ENCODE peak calls at places on chromosomes 7 and 10, in five cellular contexts. G, E, Q, R and Z are unnamed samples. For H3K4me1, the result is how much of the 10 kb centered on the place peaks cover.

GRCh38 chr10:88848499-88848898 is 3.1 kb downstream of the ANKRD22 start:
- DNase-seq in G (no peak), E (no peak), R (no peak), Q (no peak), Z (no peak)

GRCh38 chr7:48089415-48089975 is 430 bp downstream of the UPP1 start:
- DNase-seq in E (peak), Q (peak), G (no peak), R (no peak), Z (peak)

GRCh38 chr7:27784399-27785053 is 44.6 kb downstream of the TAX1BP1 start:
- DNase-seq in G (no peak), E (peak), R (peak), Q (no peak), Z (peak)

GRCh38 chr10:17708806-17709205 is 43.2 kb upstream of the TMEM236 start:
- DNase-seq in R (no peak), E (no peak), G (no peak), Q (no peak), Z (no peak)

GRCh38 chr7:17706734-17707133 is 233.6 kb downstream of the SNX13 start:
- DNase-seq in G (peak), R (peak), Q (no peak), E (peak), Z (peak)

GRCh38 chr10:86113983-86114382 is 252.6 kb downstream of the GRID1 start:
- DNase-seq in R (no peak), G (no peak), Q (no peak), E (no peak), Z (no peak)

GRCh38 chr7:105246195-105247078 is 142.3 kb downstream of the SRPK2 start:
- DNase-seq in E (no peak), G (no peak), R (no peak), Q (no peak), Z (no peak)

GRCh38 chr10:14244801-14245211 is 85.9 kb downstream of the FRMD4A start:
- DNase-seq in Q (no peak), G (no peak), R (peak), E (no peak), Z (no peak)

GRCh38 chr7:66176914-66177313 is 28.2 kb upstream of the TPST1 start:
- DNase-seq in Q (no peak), E (no peak), G (no peak), R (no peak), Z (no peak)

GRCh38 chr10:23015021-23015707 is 80.2 kb upstream of the MSRB2 start:
- DNase-seq in G (no peak), Q (no peak), E (no peak), R (no peak), Z (no peak)

GRCh38 chr10:51770719-51771118 is 71.3 kb upstream of the CSTF2T start:
- DNase-seq in R (no peak), Q (no peak), G (no peak), E (no peak), Z (no peak)

GRCh38 chr7:99407849-99408346 is 499 bp downstream of the PDAP1 start:
- DNase-seq in E (no peak), Q (no peak), G (peak), R (no peak), Z (no peak)

DNA sequence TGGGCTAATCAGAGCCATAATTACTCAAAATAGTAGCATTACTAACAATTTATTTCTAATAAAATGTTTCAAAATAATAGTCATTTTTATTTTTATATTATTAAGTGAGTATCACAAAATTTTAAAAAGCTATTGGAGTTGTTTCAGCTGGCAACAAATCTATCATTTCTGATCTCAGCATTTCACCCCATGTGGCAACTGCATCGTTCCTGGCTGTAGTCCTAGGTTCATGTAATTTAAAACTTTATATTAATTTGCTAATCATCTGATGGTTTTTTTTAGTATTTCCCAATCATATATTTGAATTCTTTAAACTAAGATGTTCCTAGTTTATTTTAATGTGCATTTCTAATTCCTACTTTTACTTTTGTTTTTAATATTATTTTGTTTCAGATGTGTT is 293.0 kb upstream of the AKR1E2 start:
- DNase-seq in G (no peak), Q (no peak), R (no peak), E (no peak), Z (no peak)
- H3K4me3 ChIP-seq in G (no peak), Q (no peak), R (no peak), E (no peak), Z (no peak)

DNA sequence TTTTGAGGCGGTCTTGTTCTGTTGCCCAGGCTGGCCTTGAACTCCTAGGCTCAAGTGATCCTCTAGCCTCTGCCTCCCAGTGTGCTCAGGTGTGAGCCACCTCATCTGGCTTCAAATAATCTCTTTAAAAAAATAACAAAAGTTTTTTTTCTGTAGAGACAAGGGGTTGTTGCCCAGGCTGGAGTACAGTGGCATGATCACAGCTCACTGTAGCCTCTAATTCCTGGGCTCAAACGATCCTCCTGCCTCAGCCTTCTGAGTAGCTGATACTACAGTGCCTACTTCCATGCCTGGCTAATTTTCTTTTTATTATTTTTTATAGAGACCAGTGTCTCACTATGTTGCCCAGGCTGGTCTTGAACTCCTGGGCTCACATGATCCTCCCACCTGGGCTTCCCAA is 11.7 kb downstream of the FOXK1 start:
- DNase-seq in Q (no peak), E (no peak), G (no peak), R (no peak), Z (no peak)
- H3K4me1 ChIP-seq in Q (under half), E (under half), G (under half), R (under half), Z (half or more)

GRCh38 chr7:129401228-129401967 is 32.8 kb upstream of the STRIP2 start:
- DNase-seq in R (no peak), E (no peak), Q (no peak), G (no peak), Z (no peak)

GRCh38 chr7:129405527-129405926 is 28.7 kb upstream of the STRIP2 start:
- DNase-seq in R (no peak), G (no peak), Q (no peak), E (no peak), Z (no peak)

GRCh38 chr7:129401968-129402860 is 32.0 kb upstream of the STRIP2 start:
- DNase-seq in G (no peak), E (no peak), R (peak), Q (no peak), Z (no peak)
- H3K27ac ChIP-seq in G (no peak), E (no peak), R (no peak), Q (no peak), Z (no peak)

DNA sequence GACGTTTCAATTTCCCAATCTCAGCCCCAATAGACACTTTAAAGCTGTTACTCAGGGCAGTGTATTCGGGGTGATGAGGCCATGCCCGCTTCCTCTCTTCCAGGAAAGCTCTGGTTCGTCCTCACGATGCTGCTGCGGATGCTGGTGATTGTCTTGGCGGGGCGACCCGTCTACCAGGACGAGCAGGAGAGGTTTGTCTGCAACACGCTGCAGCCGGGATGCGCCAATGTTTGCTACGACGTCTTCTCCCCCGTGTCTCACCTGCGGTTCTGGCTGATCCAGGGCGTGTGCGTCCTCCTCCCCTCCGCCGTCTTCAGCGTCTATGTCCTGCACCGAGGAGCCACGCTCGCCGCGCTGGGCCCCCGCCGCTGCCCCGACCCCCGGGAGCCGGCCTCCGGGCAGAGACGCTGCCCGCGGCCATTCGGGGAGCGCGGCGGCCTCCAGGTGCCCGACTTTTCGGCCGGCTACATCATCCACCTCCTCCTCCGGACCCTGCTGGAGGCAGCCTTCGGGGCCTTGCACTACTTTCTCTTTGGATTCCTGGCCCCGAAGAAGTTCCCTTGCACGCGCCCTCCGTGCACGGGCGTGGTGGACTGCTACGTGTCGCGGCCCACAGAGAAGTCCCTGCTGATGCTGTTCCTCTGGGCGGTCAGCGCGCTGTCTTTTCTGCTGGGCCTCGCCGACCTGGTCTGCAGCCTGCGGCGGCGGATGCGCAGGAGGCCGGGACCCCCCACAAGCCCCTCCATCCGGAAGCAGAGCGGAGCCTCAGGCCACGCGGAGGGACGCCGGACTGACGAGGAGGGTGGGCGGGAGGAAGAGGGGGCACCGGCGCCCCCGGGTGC is 2.6 kb downstream of the GJD4 start:
- DNase-seq in R (no peak), G (no peak), E (no peak), Q (no peak), Z (no peak)
- H3K4me3 ChIP-seq in R (peak), G (peak), E (no peak), Q (peak), Z (no peak)

GRCh38 chr10:74991435-74991834 is 120.0 kb upstream of the SAMD8 start:
- DNase-seq in Q (no peak), R (peak), E (peak), G (no peak), Z (no peak)

GRCh38 chr10:74987339-74988054 is 124.0 kb upstream of the SAMD8 start:
- DNase-seq in R (no peak), E (no peak), Q (no peak), G (no peak), Z (no peak)

GRCh38 chr10:74992068-74992467 is 119.4 kb upstream of the SAMD8 start:
- DNase-seq in Q (no peak), G (no peak), E (no peak), R (no peak), Z (no peak)

GRCh38 chr10:74988055-74988773 is 123.2 kb upstream of the SAMD8 start:
- DNase-seq in G (no peak), E (no peak), Q (no peak), R (no peak), Z (no peak)

DNA sequence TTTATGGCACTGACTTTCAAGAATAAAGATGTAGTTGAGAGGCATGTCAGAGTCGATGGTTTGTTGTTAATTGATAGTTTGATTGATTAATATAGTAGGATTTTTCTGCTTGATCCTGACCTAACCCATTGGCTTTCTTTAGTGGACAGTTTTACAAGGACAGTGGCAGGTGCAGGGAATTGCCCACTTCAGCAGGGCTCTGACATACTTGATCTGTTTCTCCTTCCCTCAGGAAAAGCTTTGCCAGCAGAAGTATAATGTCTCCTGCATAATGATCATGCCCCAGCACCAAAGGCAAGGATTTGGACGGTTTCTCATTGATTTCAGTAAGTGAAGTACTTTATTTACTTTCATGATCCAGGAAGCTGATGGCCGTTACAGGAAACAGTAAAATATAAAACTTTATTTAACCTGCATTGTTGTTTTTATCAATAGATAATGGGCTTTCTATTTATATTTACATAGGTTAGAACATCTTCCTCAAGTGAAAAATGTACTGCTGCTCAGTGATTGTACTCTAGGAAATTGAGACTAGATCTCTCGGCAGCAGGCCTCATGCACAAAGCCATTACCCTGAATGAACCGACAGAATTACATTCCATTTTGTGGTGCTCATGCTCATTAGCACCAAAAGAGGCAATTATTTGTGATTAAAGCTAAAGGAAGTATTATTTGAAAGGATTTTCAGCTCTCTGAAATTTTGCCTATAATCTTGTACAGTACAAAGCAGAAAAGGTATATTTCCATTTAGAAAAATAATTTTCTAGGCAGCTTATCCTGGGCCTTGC is 122.5 kb upstream of the SAMD8 start:
- DNase-seq in Q (no peak), G (no peak), E (no peak), R (no peak), Z (no peak)
- H3K4me1 ChIP-seq in Q (under half), G (under half), E (under half), R (under half), Z (under half)

DNA sequence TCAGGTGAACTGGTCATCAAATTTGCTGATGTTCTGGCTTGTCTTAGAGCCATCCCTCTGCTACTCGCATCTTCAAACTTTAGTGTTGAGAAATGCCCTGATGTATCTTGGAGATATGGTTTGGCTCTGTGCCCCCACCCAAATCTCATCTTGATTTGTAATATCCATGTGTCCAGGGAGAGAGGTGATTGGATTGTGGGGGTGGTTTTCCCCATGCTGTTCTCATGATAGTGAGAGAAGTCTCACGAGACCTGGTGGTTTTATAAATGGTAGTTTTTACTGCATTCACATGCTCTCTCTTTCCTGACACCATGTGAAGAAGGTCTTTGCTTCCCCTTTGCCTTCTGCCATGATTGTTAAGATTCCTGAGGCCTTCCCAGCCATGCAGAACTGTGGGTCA is 74.0 kb upstream of the AFAP1L2 start:
- DNase-seq in R (no peak), G (no peak), Q (no peak), E (no peak), Z (no peak)
- H3K27ac ChIP-seq in R (no peak), G (no peak), Q (no peak), E (peak), Z (no peak)

DNA sequence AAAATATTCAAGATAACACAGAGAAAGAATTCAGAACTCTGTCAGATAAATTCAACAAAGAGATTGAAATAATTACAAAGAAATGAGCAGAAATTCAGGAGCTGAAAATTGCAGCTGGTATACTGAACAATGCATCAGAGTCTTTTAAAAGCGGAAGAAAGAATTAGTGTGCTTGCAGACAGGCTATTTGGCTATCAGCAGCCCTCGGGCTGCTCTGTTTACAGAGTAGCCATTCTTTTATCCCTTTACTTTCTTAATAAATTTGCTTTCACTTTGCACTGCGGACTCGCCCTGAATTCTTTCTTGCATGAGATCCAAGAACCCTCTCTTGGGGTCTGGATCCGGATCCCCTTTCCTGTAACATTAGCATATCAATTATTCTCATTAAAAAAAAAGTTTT is 1040.0 kb downstream of the SORCS3 start:
- DNase-seq in R (no peak), G (no peak), E (no peak), Q (no peak), Z (no peak)
- H3K4me3 ChIP-seq in R (no peak), G (no peak), E (no peak), Q (no peak), Z (no peak)

GRCh38 chr10:72808001-72808400 is 85.5 kb upstream of the OIT3 start:
- DNase-seq in G (no peak), E (no peak), R (no peak), Q (no peak), Z (no peak)
- H3K4me1 ChIP-seq in G (under half), E (under half), R (under half), Q (under half), Z (under half)